ENCODE peak calls at places on chromosome 17, in five cellular contexts. W is HepG2, J is GM23248, B is endothelial cell of umbilical vein, O is colonic mucosa. U is an unnamed sample.

GRCh38 chr17:50660042-50660886 is 25.6 kb downstream of the ABCC3 start:
- DNase-seq in W (peak; percentile 90), J (peak; percentile 69), B (peak; percentile 20), O (peak; percentile 80), U (peak; percentile 77)

GRCh38 chr17:47304191-47304590 is 19.6 kb upstream of the EFCAB13 start:
- DNase-seq in W (no peak), J (peak; percentile 18), B (no peak), O (no peak), U (no peak)

GRCh38 chr17:77316191-77316641 is 175.4 kb downstream of the SEC14L1 start:
- DNase-seq in W (no peak), J (peak; percentile 91), B (no peak), O (no peak), U (peak; percentile 84)

GRCh38 chr17:17402558-17402957 is 74.2 kb upstream of the MED9 start:
- DNase-seq in W (peak; percentile 56), J (peak; percentile 51), B (no peak), O (no peak), U (no peak)

GRCh38 chr17:66858182-66859083 is 23.5 kb downstream of the CACNG5 start:
- DNase-seq in W (no peak), J (no peak), B (no peak), O (no peak), U (peak; percentile 43)

GRCh38 chr17:15289285-15290185 is 24.4 kb upstream of the PMP22 start:
- DNase-seq in W (peak; percentile 25), J (peak; percentile 64), B (peak; percentile 83), O (no peak), U (no peak)

GRCh38 chr17:10727192-10727591 is 2.6 kb downstream of the TMEM220 start:
- DNase-seq in W (no peak), J (peak; percentile 10), B (no peak), O (no peak), U (no peak)

GRCh38 chr17:72031219-72031906 is 89.5 kb upstream of the SOX9 start:
- DNase-seq in W (no peak), J (no peak), B (no peak), O (no peak), U (no peak)

GRCh38 chr17:29610395-29610794 is 12.3 kb downstream of the CORO6 start:
- DNase-seq in W (no peak), J (no peak), B (no peak), O (no peak), U (no peak)

GRCh38 chr17:4587803-4588202 is 3.5 kb downstream of the SMTNL2 start:
- DNase-seq in W (no peak), J (no peak), B (no peak), O (no peak), U (peak; percentile 56)

GRCh38 chr17:16940116-16940881 is 31.6 kb downstream of the TNFRSF13B start:
- DNase-seq in W (no peak), J (no peak), B (no peak), O (no peak), U (peak; percentile 62)

GRCh38 chr17:8122391-8122922 is 1.4 kb downstream of the HES7 start:
- DNase-seq in W (no peak), J (peak; percentile 72), B (peak; percentile 30), O (peak; percentile 44), U (no peak)

GRCh38 chr17:67328026-67328425 is 38.4 kb downstream of the PSMD12 start:
- DNase-seq in W (no peak), J (no peak), B (no peak), O (no peak), U (no peak)

GRCh38 chr17:71765437-71765836 is 355.4 kb upstream of the SOX9 start:
- DNase-seq in W (no peak), J (peak; percentile 12), B (no peak), O (no peak), U (no peak)

GRCh38 chr17:43359469-43360105 is 39.2 kb upstream of the ARL4D start:
- DNase-seq in W (no peak), J (no peak), B (no peak), O (no peak), U (no peak)

GRCh38 chr17:74569392-74570003 is 2.2 kb upstream of the CD300H start:
- DNase-seq in W (no peak), J (peak; percentile 98), B (no peak), O (peak; percentile 32), U (no peak)

GRCh38 chr17:44350733-44351226 is 5.7 kb downstream of the GRN start:
- DNase-seq in W (peak; percentile 57), J (peak; percentile 67), B (peak; percentile 64), O (peak; percentile 74), U (peak; percentile 87)

GRCh38 chr17:7217113-7217987 is 2.3 kb downstream of the DLG4 start:
- DNase-seq in W (no peak), J (peak; percentile 88), B (peak; percentile 53), O (no peak), U (peak; percentile 87)

GRCh38 chr17:7465481-7466275 is 13.8 kb downstream of the ZBTB4 start:
- DNase-seq in W (no peak), J (no peak), B (no peak), O (no peak), U (peak; percentile 77)

GRCh38 chr17:41061969-41062368 is 2.1 kb upstream of the KRTAP2-3 start:
- DNase-seq in W (peak; percentile 62), J (peak; percentile 87), B (no peak), O (no peak), U (no peak)

GRCh38 chr17:77036841-77037381 is 103.9 kb upstream of the SEC14L1 start:
- DNase-seq in W (no peak), J (no peak), B (no peak), O (no peak), U (no peak)

GRCh38 chr17:28466521-28467048 is 6.9 kb upstream of the SLC13A2 start:
- DNase-seq in W (no peak), J (peak; percentile 15), B (no peak), O (no peak), U (no peak)

GRCh38 chr17:10683853-10684252 is 13.5 kb downstream of the SCO1 start:
- DNase-seq in W (peak; percentile 16), J (peak; percentile 39), B (peak; percentile 25), O (no peak), U (no peak)

GRCh38 chr17:59699218-59699617 is 8.0 kb downstream of the PTRH2 start:
- DNase-seq in W (no peak), J (no peak), B (no peak), O (no peak), U (no peak)

GRCh38 chr17:72514888-72515287 is 394.1 kb downstream of the SOX9 start:
- DNase-seq in W (no peak), J (peak; percentile 69), B (no peak), O (no peak), U (no peak)

GRCh38 chr17:32869345-32870026 is 7.4 kb downstream of the MYO1D start:
- DNase-seq in W (no peak), J (peak; percentile 33), B (peak; percentile 47), O (no peak), U (no peak)
- H3K4me3 ChIP-seq in W (no peak overlapping the region), J (peak overlapping the region; percentile 54), B (no peak overlapping the region), O (no peak overlapping the region), U (no peak overlapping the region)

GRCh38 chr17:83201206-83202001 is 122.0 kb downstream of the METRNL start:
- DNase-seq in W (no peak), J (peak; percentile 14), B (no peak), O (no peak), U (peak; percentile 40)
- H3K9me3 ChIP-seq in W (no peaks in the 10 kb centered on the region), J (no peaks in the 10 kb centered on the region), B (no peaks in the 10 kb centered on the region), O (no peaks in the 10 kb centered on the region), U (no peaks in the 10 kb centered on the region)

GRCh38 chr17:35051183-35051578 is 12.3 kb downstream of the RFFL start:
- DNase-seq in W (peak; percentile 81), J (no peak), B (peak; percentile 71), O (no peak), U (no peak)
- H3K9ac ChIP-seq in W (peak overlapping the region; percentile 73), J (no peak overlapping the region), B (no peak overlapping the region), O (peak overlapping the region; percentile 4), U (no peak overlapping the region)

GRCh38 chr17:45948881-45949624 is 50.0 kb upstream of the STH start:
- DNase-seq in W (peak; percentile 61), J (peak; percentile 90), B (peak; percentile 66), O (peak; percentile 61), U (peak; percentile 92)
- H3K4me3 ChIP-seq in W (peak overlapping the region; percentile 49), J (peak overlapping the region; percentile 65), B (no peak overlapping the region), O (no peak overlapping the region), U (peak overlapping the region; percentile 32)

GRCh38 chr17:27078296-27078695 is 215.6 kb upstream of the WSB1 start:
- DNase-seq in W (no peak), J (no peak), B (no peak), O (no peak), U (no peak)

GRCh38 chr17:27082023-27082774 is 211.7 kb upstream of the WSB1 start:
- DNase-seq in W (no peak), J (no peak), B (no peak), O (no peak), U (no peak)

GRCh38 chr17:27076814-27077213 is 217.1 kb upstream of the WSB1 start:
- DNase-seq in W (no peak), J (peak; percentile 1), B (no peak), O (no peak), U (no peak)

GRCh38 chr17:27081002-27081638 is 212.8 kb upstream of the WSB1 start:
- DNase-seq in W (no peak), J (no peak), B (no peak), O (no peak), U (no peak)

GRCh38 chr17:27079660-27080059 is 214.3 kb upstream of the WSB1 start:
- DNase-seq in W (no peak), J (no peak), B (no peak), O (no peak), U (no peak)
- H3K9me3 ChIP-seq in W (no peaks in the 10 kb centered on the region), J (no peaks in the 10 kb centered on the region), B (peaks cover 1% of the 10 kb centered on the region), O (no peaks in the 10 kb centered on the region), U (no peaks in the 10 kb centered on the region)

DNA sequence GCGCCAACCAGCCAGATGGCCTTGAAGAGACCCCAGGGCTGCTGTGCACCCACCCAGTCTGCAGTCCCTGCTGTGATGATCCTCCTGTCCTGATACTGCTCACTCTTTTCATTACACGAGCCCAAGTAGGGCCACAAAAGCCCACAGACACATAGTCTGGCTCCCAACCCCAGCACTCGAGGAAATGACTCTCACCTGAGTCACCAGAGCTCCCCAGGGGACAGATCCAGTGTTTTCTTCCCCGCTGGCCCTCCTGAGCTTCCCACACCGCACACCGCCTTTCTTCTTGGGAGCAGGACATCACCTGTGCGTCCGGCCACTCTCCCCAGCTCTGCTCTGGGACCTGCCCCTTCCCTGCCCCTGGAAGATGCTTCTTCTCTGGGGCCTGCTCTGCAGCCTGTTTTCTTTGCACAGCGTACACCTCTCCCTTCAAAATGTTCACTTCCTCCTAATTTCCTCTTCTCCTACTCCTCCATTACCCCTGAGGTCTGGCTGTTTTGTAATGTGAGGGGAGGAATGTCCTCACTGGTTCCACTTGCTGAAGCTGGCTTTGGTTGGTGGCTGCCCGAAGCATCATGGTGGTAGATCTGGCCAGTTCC is 2.0 kb upstream of the SCN4A start:
- DNase-seq in W (no peak), J (peak; percentile 89), B (peak; percentile 51), O (no peak), U (no peak)
- H3K9ac ChIP-seq in W (no peak overlapping the region), J (no peak overlapping the region), B (no peak overlapping the region), O (no peak overlapping the region), U (no peak overlapping the region)